ENCODE peak calls at places on chromosomes 11 and 22, in seven cellular contexts. N, W, S, K, B, U and H are unnamed samples.
A peak's percentile ranks its signal among the peaks of the same experiment; 100 is the strongest.

GRCh38 chr11:112627588-112628045 is 333.6 kb upstream of the NCAM1 start:
- DNase-seq in U (no peak), N (no peak), K (no peak), W (no peak), B (no peak), S (no peak), H (no peak)

GRCh38 chr11:7890417-7891179 is 40.5 kb downstream of the OR10A6 start:
- DNase-seq in N (no peak), K (no peak), B (no peak), S (no peak), U (no peak), W (no peak), H (no peak)

GRCh38 chr22:36897611-36898010 is 15.8 kb upstream of the CSF2RB start:
- DNase-seq in N (no peak), B (no peak), W (no peak), K (no peak), S (no peak), U (no peak), H (no peak)

GRCh38 chr11:119046489-119046888 is 10.5 kb downstream of the HYOU1 start:
- DNase-seq in U (no peak), W (no peak), N (no peak), B (no peak), K (no peak), S (no peak), H (no peak)

GRCh38 chr11:117789241-117789640 is 7.8 kb downstream of the DSCAML1 start:
- DNase-seq in U (no peak), W (no peak), S (no peak), B (peak; percentile 84), K (no peak), N (no peak), H (no peak)

GRCh38 chr22:36741204-36741793 is 34.6 kb downstream of the IFT27 start:
- DNase-seq in K (no peak), W (no peak), N (no peak), U (no peak), S (no peak), B (peak; percentile 65), H (no peak)

GRCh38 chr11:131386408-131386807 is 16.0 kb downstream of the NTM start:
- DNase-seq in S (no peak), W (no peak), K (no peak), N (no peak), U (no peak), B (no peak), H (no peak)

GRCh38 chr11:103842191-103842590 is 194.2 kb upstream of the DDI1 start:
- DNase-seq in W (no peak), K (no peak), B (no peak), U (no peak), N (no peak), S (no peak), H (no peak)

GRCh38 chr11:134466035-134466908 is 54.2 kb upstream of the B3GAT1 start:
- DNase-seq in W (no peak), N (no peak), S (no peak), B (no peak), U (no peak), K (no peak), H (no peak)

GRCh38 chr11:77205467-77206263 is 77.6 kb downstream of the MYO7A start:
- DNase-seq in W (no peak), B (no peak), K (no peak), U (no peak), S (no peak), N (no peak), H (no peak)

GRCh38 chr11:15911377-15912044 is 444.8 kb downstream of the SOX6 start:
- DNase-seq in W (no peak), K (no peak), U (no peak), S (no peak), B (no peak), N (no peak), H (peak; percentile 67)

GRCh38 chr11:37946155-37946766 is 1348.2 kb upstream of the RAG2 start:
- DNase-seq in K (no peak), B (no peak), N (no peak), W (no peak), U (no peak), S (no peak), H (peak; percentile 15)

GRCh38 chr11:20963596-20963995 is 294.2 kb downstream of the NELL1 start:
- DNase-seq in S (no peak), W (no peak), K (no peak), U (no peak), N (no peak), B (no peak), H (peak; percentile 7)

GRCh38 chr11:129374993-129375721 is 491 bp upstream of the BARX2 start:
- DNase-seq in K (no peak), N (no peak), W (no peak), S (no peak), B (peak; percentile 57), U (no peak), H (no peak)

GRCh38 chr11:47617417-47617809 is 23.2 kb upstream of the C1QTNF4 start:
- DNase-seq in S (no peak), W (no peak), B (no peak), U (no peak), N (no peak), K (no peak), H (no peak)

GRCh38 chr11:116698080-116698479 is 74.7 kb downstream of the BUD13 start:
- DNase-seq in S (no peak), K (no peak), U (no peak), W (no peak), N (no peak), B (no peak), H (no peak)

GRCh38 chr22:43312608-43313007 is 30.6 kb downstream of the SCUBE1 start:
- DNase-seq in S (no peak), N (no peak), U (no peak), W (no peak), K (no peak), B (no peak), H (no peak)

GRCh38 chr22:31075961-31076360 is 5.2 kb upstream of the SMTN start:
- DNase-seq in B (no peak), U (no peak), K (no peak), S (no peak), N (no peak), W (no peak), H (no peak)